ENCODE peak calls at places on chromosomes 5 and 9, in five cellular contexts. L is HFF-Myc, T is NCI-H526 treated with DMSO at 0.1 percent for 48 hours, X is kidney epithelial cell, Q is aorta. A is an unnamed sample.

GRCh38 chr5:146208916-146209522 is 5.6 kb downstream of the RBM27 start:
- DNase-seq in L (no peak), T (no peak), X (no peak), Q (no peak), A (no peak)

GRCh38 chr5:107294669-107295068 is 376.1 kb downstream of the EFNA5 start:
- DNase-seq in L (no peak), T (no peak), X (no peak), Q (no peak), A (no peak)

GRCh38 chr9:112041536-112042243 is 133.4 kb downstream of the SUSD1 start:
- DNase-seq in L (peak), T (no peak), X (peak), Q (peak), A (peak)

GRCh38 chr9:121261107-121261460 is 6.9 kb upstream of the GSN start:
- DNase-seq in L (no peak), T (no peak), X (no peak), Q (no peak), A (no peak)

GRCh38 chr9:6777218-6777902 is 19.6 kb downstream of the KDM4C start:
- DNase-seq in L (no peak), T (no peak), X (no peak), Q (no peak), A (no peak)

GRCh38 chr5:65076251-65076869 is 307.6 kb downstream of the CWC27 start:
- DNase-seq in L (peak), T (no peak), X (no peak), Q (peak), A (no peak)

GRCh38 chr5:150317048-150318003 is 14.6 kb upstream of the ARSI start:
- DNase-seq in L (peak), T (no peak), X (peak), Q (no peak), A (peak)

GRCh38 chr9:131037336-131038255 is 28.6 kb downstream of the LAMC3 start:
- DNase-seq in L (no peak), T (no peak), X (no peak), Q (no peak), A (no peak)

GRCh38 chr9:114888599-114888998 is 41.8 kb downstream of the TNFSF8 start:
- DNase-seq in L (no peak), T (no peak), X (no peak), Q (no peak), A (no peak)

GRCh38 chr5:14108170-14108996 is 34.8 kb upstream of the TRIO start:
- DNase-seq in L (peak), T (peak), X (peak), Q (peak), A (peak)

A was measured in foreskin keratinocyte.